ENCODE peak calls at places on chromosomes 3 and 15, in four cellular contexts. One of them, this sample, is unnamed. For H3K27me3, the result is how much of the 10 kb centered on the place peaks cover.

GRCh38 chr3:6781103-6781502 is 79.8 kb upstream of the GRM7 start:
- DNase-seq in PC-3: no peak
- DNase-seq in mammary epithelial cell: no peak
- DNase-seq in uterus: no peak
- DNase-seq in this sample: no peak

GRCh38 chr3:183868804-183869203 is 15.9 kb downstream of the PARL start:
- DNase-seq in PC-3: no peak
- DNase-seq in mammary epithelial cell: no peak
- DNase-seq in uterus: no peak
- DNase-seq in this sample: no peak

GRCh38 chr3:43031490-43032216 is 52.5 kb downstream of the GASK1A start:
- DNase-seq in PC-3: no peak
- DNase-seq in mammary epithelial cell: no peak
- DNase-seq in uterus: no peak
- DNase-seq in this sample: no peak

GRCh38 chr3:76554717-76555116 is 485.2 kb upstream of the ROBO2 start:
- DNase-seq in PC-3: no peak
- DNase-seq in mammary epithelial cell: no peak
- DNase-seq in uterus: no peak
- DNase-seq in this sample: no peak

GRCh38 chr3:194204036-194204792 is 68.3 kb downstream of the HES1 start:
- DNase-seq in PC-3: peak
- DNase-seq in mammary epithelial cell: peak
- DNase-seq in uterus: no peak
- DNase-seq in this sample: peak

GRCh38 chr3:39592306-39592705 is 124.8 kb downstream of the MOBP start:
- DNase-seq in PC-3: peak
- DNase-seq in mammary epithelial cell: no peak
- DNase-seq in uterus: no peak
- DNase-seq in this sample: no peak

GRCh38 chr3:183541738-183542137 is 13.8 kb downstream of the KLHL6 start:
- DNase-seq in PC-3: no peak
- DNase-seq in mammary epithelial cell: no peak
- DNase-seq in uterus: no peak
- DNase-seq in this sample: no peak

GRCh38 chr15:98997312-98997711 is 10.3 kb downstream of the PGPEP1L start:
- DNase-seq in PC-3: no peak
- DNase-seq in mammary epithelial cell: no peak
- DNase-seq in uterus: no peak
- DNase-seq in this sample: no peak

GRCh38 chr3:54784021-54784420 is 143.8 kb downstream of the LRTM1 start:
- DNase-seq in PC-3: no peak
- DNase-seq in mammary epithelial cell: peak
- DNase-seq in uterus: no peak
- DNase-seq in this sample: no peak

GRCh38 chr15:78146437-78147154 is 2.6 kb upstream of the IDH3A start:
- DNase-seq in PC-3: no peak
- DNase-seq in mammary epithelial cell: peak
- DNase-seq in uterus: no peak
- DNase-seq in this sample: no peak

GRCh38 chr15:83659011-83659811 is 5.3 kb downstream of the ADAMTSL3 start:
- DNase-seq in PC-3: no peak
- DNase-seq in mammary epithelial cell: no peak
- DNase-seq in uterus: peak
- DNase-seq in this sample: no peak

GRCh38 chr3:156674911-156675743 is 737 bp downstream of the TIPARP start:
- DNase-seq in PC-3: peak
- DNase-seq in mammary epithelial cell: peak
- DNase-seq in uterus: peak
- DNase-seq in this sample: peak

GRCh38 chr3:177703788-177704187 is 506.5 kb upstream of the TBL1XR1 start:
- DNase-seq in PC-3: peak
- DNase-seq in mammary epithelial cell: peak
- DNase-seq in uterus: no peak
- DNase-seq in this sample: no peak

GRCh38 chr3:52682016-52682415 is 3.7 kb downstream of the PBRM1 start:
- DNase-seq in PC-3: peak
- DNase-seq in mammary epithelial cell: peak
- DNase-seq in uterus: peak
- DNase-seq in this sample: no peak

GRCh38 chr3:66338927-66339326 is 118.1 kb downstream of the SLC25A26 start:
- DNase-seq in PC-3: peak
- DNase-seq in mammary epithelial cell: no peak
- DNase-seq in uterus: no peak
- DNase-seq in this sample: no peak

GRCh38 chr3:126342991-126343661 is 14.1 kb downstream of the KLF15 start:
- DNase-seq in PC-3: no peak
- DNase-seq in mammary epithelial cell: no peak
- DNase-seq in uterus: peak
- DNase-seq in this sample: peak

DNA sequence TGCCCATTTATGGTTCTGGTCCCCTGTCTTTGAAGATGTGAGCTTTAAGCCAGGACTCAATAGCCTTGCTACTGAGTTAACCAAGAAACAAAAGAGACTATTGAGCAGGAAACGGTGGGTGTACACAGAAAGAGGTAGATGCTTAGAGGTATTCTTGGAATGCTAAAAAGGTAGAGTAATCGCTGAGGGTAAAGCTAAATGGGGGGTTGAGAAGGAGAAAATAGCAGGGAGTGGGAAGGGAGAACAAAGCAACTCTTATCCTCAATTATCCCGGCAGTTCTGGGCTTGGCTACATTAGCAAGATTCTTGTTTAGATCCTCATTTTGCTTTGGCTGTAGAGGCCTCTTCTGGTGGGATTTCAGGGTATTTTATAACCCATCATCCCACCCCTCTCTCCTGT is 234.5 kb upstream of the CCDC54 start:
- DNase-seq in PC-3: no peak
- DNase-seq in mammary epithelial cell: peak
- DNase-seq in uterus: no peak
- DNase-seq in this sample: no peak
- H3K27ac ChIP-seq in PC-3: no peak
- H3K27ac ChIP-seq in mammary epithelial cell: no peak
- H3K27ac ChIP-seq in uterus: no peak
- H3K27ac ChIP-seq in this sample: no peak

GRCh38 chr15:100340721-100341661 is 784 bp downstream of the ADAMTS17 start:
- DNase-seq in PC-3: no peak
- DNase-seq in mammary epithelial cell: no peak
- DNase-seq in uterus: no peak
- DNase-seq in this sample: no peak
- H3K27me3 ChIP-seq in PC-3: under half
- H3K27me3 ChIP-seq in mammary epithelial cell: under half
- H3K27me3 ChIP-seq in uterus: under half
- H3K27me3 ChIP-seq in this sample: under half

DNA sequence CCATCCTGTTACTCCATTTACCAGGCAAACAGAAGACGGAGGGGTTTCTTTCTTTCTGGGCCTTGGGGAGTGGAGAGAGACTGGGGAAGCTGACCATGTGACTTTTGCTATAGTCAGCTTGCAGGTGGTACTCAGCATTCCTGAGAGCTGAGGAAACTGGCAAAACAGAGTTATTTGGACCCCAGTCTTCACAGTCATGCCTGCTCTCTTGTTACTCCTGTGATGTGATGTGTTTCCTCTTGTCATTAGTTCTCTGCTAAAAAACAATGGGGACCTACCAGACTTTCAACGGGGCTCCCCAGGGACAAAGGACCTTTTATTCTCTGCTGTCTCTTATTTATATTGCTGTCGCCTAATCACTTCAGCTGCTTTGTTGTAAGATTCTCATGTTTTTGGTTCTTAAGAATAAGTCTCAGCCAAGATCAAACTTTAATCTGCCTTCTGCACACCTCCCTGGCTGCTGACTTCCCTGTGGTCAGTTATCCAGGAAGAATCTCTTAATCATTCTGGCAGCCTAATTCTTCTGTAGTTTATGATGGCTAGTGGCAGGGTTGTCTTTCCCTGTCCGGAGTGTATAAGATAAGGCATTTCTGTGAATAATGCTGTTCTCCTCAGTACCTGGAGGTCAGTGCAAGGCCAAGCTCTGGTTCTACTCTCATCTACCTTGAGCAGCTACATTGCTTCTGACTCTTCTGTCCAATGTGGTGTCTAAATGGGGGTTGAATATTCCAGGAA is 8.8 kb downstream of the STARD9 start:
- DNase-seq in PC-3: no peak
- DNase-seq in mammary epithelial cell: no peak
- DNase-seq in uterus: no peak
- DNase-seq in this sample: no peak
- H3K4me3 ChIP-seq in PC-3: no peak
- H3K4me3 ChIP-seq in mammary epithelial cell: no peak
- H3K4me3 ChIP-seq in uterus: no peak
- H3K4me3 ChIP-seq in this sample: no peak

DNA sequence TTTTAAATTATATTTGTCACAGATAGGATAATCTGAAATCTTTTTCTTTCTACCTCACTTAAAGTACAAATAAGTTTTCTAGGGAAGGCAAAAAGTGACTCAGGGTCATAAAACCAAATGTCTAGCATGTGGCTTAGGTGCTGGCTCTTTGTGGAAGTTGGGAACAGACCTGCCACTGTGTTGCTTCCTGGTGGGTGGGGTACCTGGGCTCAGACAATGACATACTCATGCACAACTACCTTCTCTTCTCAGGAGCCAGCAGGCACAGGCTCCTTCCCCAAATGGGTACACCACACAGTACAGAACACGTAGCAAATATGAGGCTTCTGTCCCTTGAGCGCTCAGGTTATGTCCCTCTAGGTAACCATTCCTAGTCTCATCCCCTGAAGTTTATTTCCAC is 40.1 kb upstream of the MUC13 start:
- DNase-seq in PC-3: peak
- DNase-seq in mammary epithelial cell: no peak
- DNase-seq in uterus: no peak
- DNase-seq in this sample: no peak
- H3K27ac ChIP-seq in PC-3: no peak
- H3K27ac ChIP-seq in mammary epithelial cell: no peak
- H3K27ac ChIP-seq in uterus: no peak
- H3K27ac ChIP-seq in this sample: no peak

GRCh38 chr15:73359653-73360052 is 9.1 kb downstream of the HCN4 start:
- DNase-seq in PC-3: no peak
- DNase-seq in mammary epithelial cell: no peak
- DNase-seq in uterus: no peak
- DNase-seq in this sample: no peak

GRCh38 chr15:73357999-73358665 is 10.6 kb downstream of the HCN4 start:
- DNase-seq in PC-3: no peak
- DNase-seq in mammary epithelial cell: no peak
- DNase-seq in uterus: no peak
- DNase-seq in this sample: no peak

GRCh38 chr15:73362900-73363299 is 5.9 kb downstream of the HCN4 start:
- DNase-seq in PC-3: no peak
- DNase-seq in mammary epithelial cell: no peak
- DNase-seq in uterus: no peak
- DNase-seq in this sample: no peak

GRCh38 chr15:73364070-73364469 is 4.7 kb downstream of the HCN4 start:
- DNase-seq in PC-3: no peak
- DNase-seq in mammary epithelial cell: no peak
- DNase-seq in uterus: no peak
- DNase-seq in this sample: no peak

DNA sequence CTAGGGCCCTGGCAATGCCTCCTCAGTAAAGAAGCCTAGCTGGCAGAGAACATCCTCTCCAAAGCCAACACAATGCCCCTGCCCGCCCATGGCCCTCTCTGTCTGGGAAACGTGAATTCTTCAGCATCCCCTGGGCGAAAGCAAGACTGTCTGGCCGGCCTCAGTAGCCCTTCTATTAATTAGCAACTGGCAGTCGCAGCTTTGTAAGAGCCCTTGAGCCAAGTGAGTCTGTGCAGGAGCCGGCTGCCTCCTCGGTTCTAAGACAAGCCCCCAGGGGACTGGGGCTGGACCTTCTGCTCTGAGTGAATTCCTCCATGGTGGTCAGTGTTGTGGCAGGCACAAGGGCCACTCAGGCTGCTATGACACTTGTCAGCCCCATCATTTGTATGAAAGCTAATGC is 7.4 kb downstream of the HCN4 start:
- DNase-seq in PC-3: no peak
- DNase-seq in mammary epithelial cell: no peak
- DNase-seq in uterus: no peak
- DNase-seq in this sample: no peak
- H3K27me3 ChIP-seq in PC-3: half or more
- H3K27me3 ChIP-seq in mammary epithelial cell: under half
- H3K27me3 ChIP-seq in uterus: under half
- H3K27me3 ChIP-seq in this sample: under half

DNA sequence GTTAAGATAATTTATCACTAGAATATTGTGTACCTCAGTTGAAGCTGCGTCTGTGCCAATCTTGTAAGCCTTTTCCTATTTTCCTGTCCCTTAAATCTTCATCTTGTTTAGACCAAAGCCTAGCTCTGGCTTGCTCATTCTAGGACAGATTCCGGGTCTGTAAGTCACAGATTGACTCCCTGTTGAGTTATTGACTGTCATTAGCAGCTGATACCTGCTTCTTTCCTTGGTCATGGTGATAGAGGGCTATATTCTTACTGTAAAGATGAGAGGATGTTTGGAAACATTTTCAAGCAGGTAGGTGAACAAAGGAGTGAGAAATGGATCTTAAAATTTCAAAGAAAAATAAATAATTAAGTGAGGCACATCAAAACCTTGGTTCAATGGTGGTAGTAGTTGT is 200.2 kb downstream of the KCNH8 start:
- DNase-seq in PC-3: no peak
- DNase-seq in mammary epithelial cell: no peak
- DNase-seq in uterus: no peak
- DNase-seq in this sample: no peak
- H3K4me3 ChIP-seq in PC-3: no peak
- H3K4me3 ChIP-seq in mammary epithelial cell: no peak
- H3K4me3 ChIP-seq in uterus: no peak
- H3K4me3 ChIP-seq in this sample: no peak

GRCh38 chr3:197465996-197466549 is 89.7 kb downstream of the BDH1 start:
- DNase-seq in PC-3: peak
- DNase-seq in mammary epithelial cell: peak
- DNase-seq in uterus: no peak
- DNase-seq in this sample: no peak

GRCh38 chr3:197465197-197465995 is 90.4 kb downstream of the BDH1 start:
- DNase-seq in PC-3: no peak
- DNase-seq in mammary epithelial cell: no peak
- DNase-seq in uterus: no peak
- DNase-seq in this sample: no peak

GRCh38 chr3:197466586-197467399 is 89.0 kb downstream of the BDH1 start:
- DNase-seq in PC-3: peak
- DNase-seq in mammary epithelial cell: peak
- DNase-seq in uterus: no peak
- DNase-seq in this sample: no peak

GRCh38 chr3:197468866-197469382 is 86.8 kb downstream of the BDH1 start:
- DNase-seq in PC-3: no peak
- DNase-seq in mammary epithelial cell: no peak
- DNase-seq in uterus: no peak
- DNase-seq in this sample: no peak

GRCh38 chr3:197468167-197468566 is 87.6 kb downstream of the BDH1 start:
- DNase-seq in PC-3: no peak
- DNase-seq in mammary epithelial cell: no peak
- DNase-seq in uterus: no peak
- DNase-seq in this sample: no peak
- H3K27ac ChIP-seq in PC-3: no peak
- H3K27ac ChIP-seq in mammary epithelial cell: no peak
- H3K27ac ChIP-seq in uterus: no peak
- H3K27ac ChIP-seq in this sample: no peak